ENCODE peak calls at places on chromosome 3, in eight cellular contexts. N is mucosa of descending colon, O is HEK293T, K is NCI-H748 treated with DMSO at 0.1 percent for 48 hours, L is retina, B is cardiac muscle cell, S is C1 segment of cervical spinal cord, C is chondrocyte. M is an unnamed sample.
A peak's percentile ranks its signal among the peaks of the same experiment; 100 is the strongest.

GRCh38 chr3:56254835-56255234 is 213.4 kb downstream of the ERC2 start:
- DNase-seq in N (no peak), O (no peak), K (no peak), L (no peak), B (no peak), S (no peak), C (no peak), M (no peak)

GRCh38 chr3:29270752-29271151 is 10.1 kb upstream of the RBMS3 start:
- DNase-seq in N (no peak), O (no peak), K (no peak), L (no peak), B (no peak), S (no peak), C (no peak), M (no peak)

GRCh38 chr3:114092151-114093000 is 35.8 kb downstream of the QTRT2 start:
- DNase-seq in N (no peak), O (no peak), K (no peak), L (peak; percentile 8), B (no peak), S (no peak), C (no peak), M (no peak)

GRCh38 chr3:24881239-24881638 is 386.6 kb upstream of the THRB start:
- DNase-seq in N (no peak), O (no peak), K (no peak), L (no peak), B (no peak), S (no peak), C (no peak), M (no peak)

GRCh38 chr3:43198791-43199644 is 87.3 kb upstream of the SNRK start:
- DNase-seq in N (no peak), O (no peak), K (no peak), L (no peak), B (no peak), S (no peak), C (no peak), M (no peak)

GRCh38 chr3:107956991-107957467 is 133.8 kb downstream of the CD47 start:
- DNase-seq in N (no peak), O (no peak), K (no peak), L (no peak), B (no peak), S (peak; percentile 49), C (no peak), M (peak; percentile 82)

GRCh38 chr3:13492048-13492447 is 11.9 kb downstream of the HDAC11 start:
- DNase-seq in N (peak; percentile 20), O (no peak), K (no peak), L (no peak), B (no peak), S (no peak), C (peak; percentile 51), M (no peak)

GRCh38 chr3:50319872-50320625 is 2.5 kb downstream of the HYAL2 start:
- DNase-seq in N (peak; percentile 62), O (no peak), K (no peak), L (no peak), B (no peak), S (no peak), C (no peak), M (peak; percentile 54)

GRCh38 chr3:9409981-9410849 is 12.8 kb downstream of the SETD5 start:
- DNase-seq in N (no peak), O (no peak), K (no peak), L (no peak), B (no peak), S (no peak), C (no peak), M (no peak)

GRCh38 chr3:13206799-13207577 is 133.8 kb upstream of the IQSEC1 start:
- DNase-seq in N (no peak), O (no peak), K (no peak), L (no peak), B (no peak), S (no peak), C (peak; percentile 72), M (no peak)

GRCh38 chr3:123098411-123099330 is 31.8 kb downstream of the PDIA5 start:
- DNase-seq in N (no peak), O (no peak), K (no peak), L (no peak), B (no peak), S (no peak), C (no peak), M (no peak)

GRCh38 chr3:86774082-86774691 is 216.8 kb downstream of the VGLL3 start:
- DNase-seq in N (no peak), O (no peak), K (peak; percentile 33), L (no peak), B (peak; percentile 52), S (no peak), C (no peak), M (peak; percentile 11)

GRCh38 chr3:51539291-51539891 is 872 bp downstream of the RAD54L2 start:
- DNase-seq in N (no peak), O (peak; percentile 33), K (no peak), L (no peak), B (peak; percentile 36), S (no peak), C (no peak), M (peak; percentile 34)

GRCh38 chr3:44913868-44914468 is 39.6 kb downstream of the TGM4 start:
- DNase-seq in N (no peak), O (peak; percentile 83), K (peak; percentile 19), L (peak; percentile 73), B (peak; percentile 88), S (no peak), C (no peak), M (peak; percentile 62)

GRCh38 chr3:77939726-77940125 is 899.8 kb downstream of the ROBO2 start:
- DNase-seq in N (no peak), O (no peak), K (no peak), L (no peak), B (no peak), S (no peak), C (no peak), M (no peak)

GRCh38 chr3:5186854-5187151 is 704 bp upstream of the EDEM1 start:
- DNase-seq in N (no peak), O (peak; percentile 23), K (no peak), L (no peak), B (peak; percentile 25), S (no peak), C (no peak), M (no peak)